ENCODE peak calls at places on chromosomes 16 and 17, in nine cellular contexts. R is stimulated activated CD8-positive, alpha-beta memory T cell treated with anti-CD3 and anti-CD28 coated beads, Interleukin-7, amount 100 ng/mL, for 1 hour; W is islet precursor cell; Z is HT-29; I is aorta; O is NCI-H748 treated with DMSO at 0.1 percent for 48 hours; M is HTR-8/SVneo; V is HFFc6; G is coronary artery. U is an unnamed sample.

GRCh38 chr16:83137326-83137770 is 510.6 kb downstream of the CDH13 start:
- DNase-seq in R (no peak), W (peak; percentile 44), Z (peak; percentile 57), I (no peak), O (no peak), M (no peak), V (peak; percentile 46), G (no peak), U (no peak)

GRCh38 chr17:60297729-60298293 is 94.1 kb downstream of the USP32 start:
- DNase-seq in R (no peak), W (no peak), Z (no peak), I (no peak), O (no peak), M (no peak), V (no peak), G (no peak), U (no peak)

GRCh38 chr17:11245187-11245586 is 4.2 kb downstream of the SHISA6 start:
- DNase-seq in R (no peak), W (no peak), Z (no peak), I (no peak), O (no peak), M (no peak), V (no peak), G (no peak), U (no peak)

GRCh38 chr17:7881655-7882054 is 6.9 kb upstream of the CHD3 start:
- DNase-seq in R (no peak), W (peak; percentile 35), Z (no peak), I (no peak), O (no peak), M (no peak), V (no peak), G (peak; percentile 50), U (no peak)

GRCh38 chr17:1180434-1180742 is 607 bp upstream of the ABR start:
- DNase-seq in R (no peak), W (no peak), Z (no peak), I (no peak), O (no peak), M (no peak), V (no peak), G (no peak), U (no peak)

GRCh38 chr17:75006653-75007052 is 5.8 kb upstream of the MRPL58 start:
- DNase-seq in R (no peak), W (no peak), Z (peak; percentile 32), I (no peak), O (no peak), M (no peak), V (no peak), G (no peak), U (no peak)

GRCh38 chr16:88393034-88393433 is 10.3 kb downstream of the ZNF469 start:
- DNase-seq in R (no peak), W (no peak), Z (peak; percentile 81), I (peak; percentile 89), O (no peak), M (no peak), V (no peak), G (peak; percentile 87), U (peak; percentile 72)

GRCh38 chr17:78944956-78945355 is 19.8 kb upstream of the TIMP2 start:
- DNase-seq in R (no peak), W (no peak), Z (no peak), I (no peak), O (no peak), M (no peak), V (no peak), G (no peak), U (no peak)

GRCh38 chr16:15882563-15882962 is 5.8 kb downstream of the CEP20 start:
- DNase-seq in R (no peak), W (no peak), Z (no peak), I (no peak), O (no peak), M (no peak), V (no peak), G (no peak), U (no peak)

GRCh38 chr17:77369544-77369971 is 228.8 kb downstream of the SEC14L1 start:
- DNase-seq in R (no peak), W (no peak), Z (no peak), I (peak; percentile 57), O (no peak), M (no peak), V (no peak), G (no peak), U (peak; percentile 54)